ENCODE peak calls at places on chromosomes 5 and 9, in ten cellular contexts. Z, A, W, P, G, U, J, K, M and R are unnamed samples.

GRCh38 chr5:131496400-131496713 is 138.7 kb downstream of the RAPGEF6 start:
- DNase-seq in J (no peak), K (no peak), U (no peak), M (no peak), A (no peak), P (no peak), Z (no peak), G (no peak), W (no peak), R (no peak)

GRCh38 chr5:67771791-67772190 is 443.8 kb upstream of the PIK3R1 start:
- DNase-seq in K (no peak), Z (no peak), A (no peak), W (no peak), U (no peak), G (no peak), J (no peak), M (no peak), P (no peak), R (no peak)

GRCh38 chr9:133103183-133103986 is 17.7 kb downstream of the RALGDS start:
- DNase-seq in A (peak; percentile 37), G (peak; percentile 67), K (peak; percentile 62), Z (no peak), W (no peak), U (no peak), P (peak; percentile 82), J (peak; percentile 49), M (peak; percentile 58), R (peak; percentile 71)

GRCh38 chr5:67268233-67269011 is 71.8 kb upstream of the CD180 start:
- DNase-seq in Z (no peak), U (no peak), W (no peak), J (peak; percentile 92), G (peak; percentile 83), A (peak; percentile 70), P (peak; percentile 95), K (peak; percentile 59), M (peak; percentile 97), R (peak; percentile 95)

GRCh38 chr5:113614191-113614590 is 100.7 kb downstream of the YTHDC2 start:
- DNase-seq in A (no peak), J (peak; percentile 20), U (no peak), W (no peak), Z (no peak), P (no peak), G (no peak), M (no peak), K (peak; percentile 45), R (no peak)

GRCh38 chr5:178331491-178331981 is 98.9 kb upstream of the PHYKPL start:
- DNase-seq in K (no peak), P (peak; percentile 74), M (peak; percentile 52), Z (no peak), J (no peak), U (no peak), W (no peak), G (peak; percentile 37), A (no peak), R (peak; percentile 58)

GRCh38 chr5:17088051-17088450 is 129.4 kb upstream of the BASP1 start:
- DNase-seq in G (no peak), Z (no peak), A (no peak), J (no peak), W (no peak), P (no peak), M (no peak), U (no peak), K (no peak), R (no peak)

GRCh38 chr5:161400583-161400982 is 145.9 kb downstream of the GABRB2 start:
- DNase-seq in Z (no peak), A (peak; percentile 24), J (no peak), W (no peak), U (no peak), M (no peak), K (no peak), G (no peak), P (no peak), R (peak; percentile 25)

GRCh38 chr9:96299823-96300222 is 2.2 kb downstream of the HSD17B3 start:
- DNase-seq in U (no peak), W (no peak), J (peak; percentile 17), P (no peak), M (no peak), K (peak; percentile 44), A (no peak), G (no peak), Z (no peak), R (peak; percentile 17)

GRCh38 chr5:199821-200645 is 8.7 kb downstream of the LRRC14B start:
- DNase-seq in J (no peak), U (no peak), K (no peak), P (no peak), G (no peak), Z (no peak), A (no peak), W (no peak), M (no peak), R (no peak)

GRCh38 chr5:148839960-148840359 is 13.5 kb downstream of the ADRB2 start:
- DNase-seq in W (no peak), Z (no peak), G (no peak), P (no peak), K (no peak), U (no peak), J (no peak), A (no peak), M (no peak), R (no peak)

GRCh38 chr5:170467000-170467707 is 36.7 kb upstream of the KCNIP1 start:
- DNase-seq in J (peak; percentile 92), K (peak; percentile 91), G (no peak), W (no peak), M (peak; percentile 96), A (no peak), P (no peak), Z (no peak), U (no peak), R (peak; percentile 57)

GRCh38 chr5:56812110-56812509 is 3.2 kb upstream of the MAP3K1 start:
- DNase-seq in U (no peak), J (peak; percentile 18), W (no peak), A (no peak), P (no peak), Z (no peak), K (peak; percentile 8), M (no peak), G (peak; percentile 73), R (no peak)

GRCh38 chr5:77832938-77833337 is 56.8 kb upstream of the TBCA start:
- DNase-seq in Z (no peak), J (no peak), K (no peak), A (no peak), G (no peak), U (no peak), M (no peak), W (no peak), P (no peak), R (peak; percentile 61)